ENCODE peak calls at places on chromosome 17, in six cellular contexts. X, S, B, V, A and J are unnamed samples.

GRCh38 chr17:79415365-79415764 is 195.5 kb downstream of the RBFOX3 start:
- DNase-seq in X (no peak), S (no peak), B (no peak), V (no peak), A (no peak), J (no peak)

GRCh38 chr17:77045441-77046041 is 95.2 kb upstream of the SEC14L1 start:
- DNase-seq in X (no peak), S (no peak), B (no peak), V (peak; percentile 7), A (no peak), J (no peak)

GRCh38 chr17:32783602-32784001 is 93.3 kb downstream of the MYO1D start:
- DNase-seq in X (no peak), S (no peak), B (no peak), V (peak; percentile 83), A (peak; percentile 42), J (peak; percentile 84)

GRCh38 chr17:76867578-76868175 is 527 bp upstream of the MGAT5B start:
- DNase-seq in X (no peak), S (no peak), B (no peak), V (peak; percentile 75), A (peak; percentile 35), J (peak; percentile 76)

GRCh38 chr17:17870292-17870691 is 33.5 kb upstream of the SREBF1 start:
- DNase-seq in X (no peak), S (no peak), B (no peak), V (no peak), A (no peak), J (peak; percentile 36)

GRCh38 chr17:16374129-16374528 is 6.8 kb upstream of the UBB start:
- DNase-seq in X (no peak), S (no peak), B (no peak), V (peak; percentile 90), A (peak; percentile 54), J (no peak)

GRCh38 chr17:1593630-1593931 is 31.0 kb upstream of the PITPNA start:
- DNase-seq in X (no peak), S (no peak), B (no peak), V (no peak), A (no peak), J (no peak)

GRCh38 chr17:19003966-19004600 is 481 bp downstream of the FAM83G start:
- DNase-seq in X (no peak), S (peak; percentile 35), B (peak; percentile 58), V (peak; percentile 44), A (peak; percentile 31), J (peak; percentile 65)

GRCh38 chr17:1275962-1276736 is 3.3 kb upstream of the TRARG1 start:
- DNase-seq in X (peak; percentile 88), S (peak; percentile 49), B (peak; percentile 81), V (peak; percentile 53), A (no peak), J (peak; percentile 91)

GRCh38 chr17:8156174-8156992 is 4.2 kb upstream of the PER1 start:
- DNase-seq in X (peak; percentile 99), S (peak; percentile 100), B (peak; percentile 99), V (peak; percentile 100), A (peak; percentile 100), J (peak; percentile 100)
- TF ChIP-seq CTCF in X (no peak), S (peak; percentile 45), B (no peak), V (peak; percentile 9), A (no peak), J (peak; percentile 10)

DNA sequence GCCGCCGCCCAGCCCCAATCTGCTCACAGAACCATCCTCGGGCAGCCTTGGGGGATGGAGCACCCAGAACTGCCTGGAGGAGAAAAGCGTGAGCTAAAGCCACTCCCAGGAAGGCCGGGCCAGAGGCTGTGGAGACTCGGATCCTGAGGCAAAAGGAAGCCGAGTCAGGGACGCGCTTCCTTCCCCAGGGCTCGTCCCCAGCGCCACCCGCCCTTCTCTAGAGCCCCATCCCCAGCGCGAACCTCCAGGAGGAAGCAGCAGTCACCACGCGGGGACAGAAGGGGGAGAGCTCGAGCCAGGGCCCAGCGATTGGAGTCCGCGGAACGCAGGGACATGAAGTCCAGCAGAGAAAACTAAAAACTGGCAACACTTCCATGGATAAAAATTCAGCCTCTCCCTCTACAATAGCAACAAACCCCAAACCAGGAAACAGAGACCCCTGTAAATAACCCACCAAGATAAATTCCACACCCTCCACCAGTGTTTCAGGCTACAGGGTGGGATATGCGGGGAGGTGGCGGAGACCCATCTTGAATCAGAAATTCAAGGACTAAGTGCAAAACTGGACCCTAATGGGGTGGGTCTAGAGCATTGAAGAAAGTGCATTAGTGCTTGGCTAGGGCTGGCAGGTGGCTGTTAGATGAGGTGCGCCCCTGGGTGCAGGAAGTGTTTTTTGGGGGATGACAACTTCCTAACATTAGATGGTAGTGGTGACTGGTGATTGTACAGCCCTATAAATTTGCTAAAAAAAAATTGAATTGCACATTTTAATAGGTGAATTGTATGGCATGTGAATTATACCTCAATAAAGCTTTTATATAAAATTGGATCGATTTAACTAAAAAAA is 116.1 kb upstream of the METRNL start:
- DNase-seq in X (peak; percentile 74), S (peak; percentile 70), B (peak; percentile 73), V (peak; percentile 80), A (peak; percentile 49), J (peak; percentile 95)
- TF ChIP-seq CTCF in X (peak; percentile 14), S (peak; percentile 75), B (peak; percentile 58), V (peak; percentile 94), A (peak; percentile 54), J (peak; percentile 78)

GRCh38 chr17:67390006-67390645 is 13.0 kb downstream of the PITPNC1 start:
- DNase-seq in X (no peak), S (no peak), B (no peak), V (no peak), A (no peak), J (no peak)

GRCh38 chr17:67388986-67389385 is 11.9 kb downstream of the PITPNC1 start:
- DNase-seq in X (no peak), S (no peak), B (no peak), V (no peak), A (no peak), J (no peak)

GRCh38 chr17:67393809-67394418 is 16.8 kb downstream of the PITPNC1 start:
- DNase-seq in X (no peak), S (no peak), B (no peak), V (no peak), A (no peak), J (no peak)

GRCh38 chr17:67392111-67392510 is 15.0 kb downstream of the PITPNC1 start:
- DNase-seq in X (no peak), S (no peak), B (no peak), V (no peak), A (no peak), J (no peak)

DNA sequence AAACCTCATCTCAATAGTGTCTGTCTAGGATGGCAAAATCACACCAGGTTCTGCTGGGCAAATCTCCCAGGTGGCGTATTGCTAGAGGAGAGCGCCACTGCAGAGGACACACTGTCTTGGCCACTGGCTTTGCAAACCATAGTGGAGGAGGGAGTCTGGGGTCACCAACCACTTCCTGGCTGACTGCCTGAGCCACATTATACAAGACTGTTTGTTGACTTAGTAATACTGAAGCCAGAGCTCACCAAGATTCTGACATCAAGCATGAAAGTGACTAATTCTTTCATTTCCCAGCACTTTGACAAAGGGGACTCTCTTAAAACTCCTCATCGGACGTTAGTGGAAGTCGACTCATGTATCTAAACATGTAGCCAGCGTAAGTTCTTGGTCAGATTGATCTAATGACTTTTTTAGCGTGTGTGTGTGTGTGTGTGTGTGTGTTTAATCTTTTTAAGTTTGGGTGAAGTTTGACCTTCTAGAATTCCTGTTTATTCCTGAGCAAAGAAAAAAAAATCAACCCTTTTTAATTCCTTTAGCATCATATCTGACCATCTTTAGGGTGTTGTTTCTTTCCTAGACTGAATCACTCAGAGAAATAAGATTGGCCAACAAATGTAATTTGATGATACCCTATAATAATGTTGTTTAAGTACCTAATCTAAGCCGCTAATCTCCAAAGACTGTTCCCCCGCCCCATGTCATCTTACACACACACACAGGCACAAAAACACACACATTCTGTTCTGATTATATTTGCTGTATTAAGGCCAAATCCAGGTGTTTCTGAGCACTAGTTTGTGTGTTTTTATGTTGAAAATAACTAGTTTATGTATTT is 13.8 kb downstream of the PITPNC1 start:
- DNase-seq in X (no peak), S (no peak), B (peak; percentile 25), V (peak; percentile 87), A (peak; percentile 99), J (no peak)
- TF ChIP-seq CTCF in X (no peak), S (no peak), B (no peak), V (no peak), A (no peak), J (no peak)

GRCh38 chr17:57106107-57106835 is 21.2 kb downstream of the AKAP1 start:
- DNase-seq in X (no peak), S (no peak), B (no peak), V (no peak), A (no peak), J (peak; percentile 64)
- TF ChIP-seq CTCF in X (no peak), S (no peak), B (no peak), V (peak; percentile 53), A (peak; percentile 5), J (peak; percentile 71)

GRCh38 chr17:8080799-8081219 is 6.7 kb downstream of the ALOX12B start:
- DNase-seq in X (no peak), S (no peak), B (no peak), V (no peak), A (no peak), J (peak; percentile 49)

GRCh38 chr17:8082312-8082711 is 5.2 kb downstream of the ALOX12B start:
- DNase-seq in X (no peak), S (no peak), B (no peak), V (no peak), A (no peak), J (no peak)

GRCh38 chr17:8081876-8082275 is 5.6 kb downstream of the ALOX12B start:
- DNase-seq in X (no peak), S (no peak), B (no peak), V (no peak), A (no peak), J (no peak)

GRCh38 chr17:8079291-8080207 is 8.0 kb downstream of the ALOX12B start:
- DNase-seq in X (peak; percentile 84), S (peak; percentile 73), B (peak; percentile 86), V (peak; percentile 49), A (no peak), J (peak; percentile 94)

GRCh38 chr17:8080208-8080798 is 7.2 kb downstream of the ALOX12B start:
- DNase-seq in X (no peak), S (no peak), B (no peak), V (no peak), A (no peak), J (peak; percentile 70)
- TF ChIP-seq CTCF in X (peak; percentile 7), S (no peak), B (no peak), V (no peak), A (no peak), J (no peak)

GRCh38 chr17:63706346-63707102 is 6.6 kb upstream of the LIMD2 start:
- DNase-seq in X (no peak), S (no peak), B (no peak), V (no peak), A (no peak), J (no peak)

GRCh38 chr17:63707151-63707550 is 7.2 kb upstream of the LIMD2 start:
- DNase-seq in X (no peak), S (no peak), B (no peak), V (no peak), A (no peak), J (no peak)

GRCh38 chr17:63704836-63705235 is 4.9 kb upstream of the LIMD2 start:
- DNase-seq in X (no peak), S (no peak), B (no peak), V (no peak), A (no peak), J (no peak)

GRCh38 chr17:63704259-63704576 is 4.3 kb upstream of the LIMD2 start:
- DNase-seq in X (no peak), S (no peak), B (no peak), V (no peak), A (no peak), J (no peak)

DNA sequence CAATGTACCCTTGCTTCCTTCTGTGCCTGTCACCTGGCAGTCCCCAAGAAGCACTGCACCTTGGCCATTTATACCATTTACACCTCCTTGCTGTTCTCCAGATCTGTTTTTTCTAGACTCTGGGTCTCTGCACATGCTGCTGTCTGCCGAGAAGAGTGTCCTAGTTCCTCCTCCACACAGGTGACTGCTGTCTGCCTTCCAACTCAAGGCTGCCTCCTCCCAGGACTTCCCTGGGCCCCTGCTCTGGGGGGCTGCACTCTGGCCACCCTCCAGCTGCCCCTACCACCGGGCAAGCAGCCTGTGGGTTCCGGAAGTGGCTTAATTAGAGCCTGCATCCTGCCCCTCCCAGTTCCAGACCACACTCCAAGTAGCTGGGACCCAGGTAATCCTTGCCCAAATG is 5.7 kb upstream of the LIMD2 start:
- DNase-seq in X (no peak), S (no peak), B (no peak), V (no peak), A (no peak), J (no peak)
- TF ChIP-seq CTCF in X (no peak), S (no peak), B (no peak), V (no peak), A (no peak), J (no peak)